ENCODE peak calls at places on chromosomes 7 and 10, in seven cellular contexts. A, C, W, I, E, O and H are unnamed samples.

GRCh38 chr10:133273534-133274143 is 3.0 kb downstream of the ADAM8 start:
- DNase-seq in A (no peak), C (no peak), W (no peak), I (no peak), E (no peak), O (no peak), H (no peak)

GRCh38 chr7:114459574-114459973 is 45.0 kb downstream of the FOXP2 start:
- DNase-seq in A (no peak), C (no peak), W (no peak), I (no peak), E (no peak), O (no peak), H (no peak)

GRCh38 chr10:117896517-117896916 is 150.2 kb downstream of the RAB11FIP2 start:
- DNase-seq in A (no peak), C (no peak), W (no peak), I (no peak), E (no peak), O (no peak), H (no peak)

GRCh38 chr7:100719523-100720319 is 547 bp upstream of the EPO start:
- DNase-seq in A (peak), C (no peak), W (no peak), I (no peak), E (peak), O (no peak), H (no peak)

GRCh38 chr10:110568055-110568735 is 700 bp downstream of the SMC3 start:
- DNase-seq in A (no peak), C (no peak), W (no peak), I (peak), E (peak), O (peak), H (peak)

GRCh38 chr10:51523440-51523839 is 176.0 kb downstream of the CSTF2T start:
- DNase-seq in A (no peak), C (no peak), W (no peak), I (no peak), E (no peak), O (no peak), H (no peak)

GRCh38 chr10:97788552-97789442 is 17.0 kb upstream of the SFRP5 start:
- DNase-seq in A (no peak), C (no peak), W (no peak), I (no peak), E (no peak), O (no peak), H (no peak)

GRCh38 chr7:137544450-137545058 is 201.0 kb upstream of the PTN start:
- DNase-seq in A (peak), C (no peak), W (no peak), I (no peak), E (peak), O (no peak), H (no peak)

GRCh38 chr7:15104411-15105092 is 202.0 kb upstream of the DGKB start:
- DNase-seq in A (no peak), C (no peak), W (no peak), I (no peak), E (no peak), O (no peak), H (no peak)

GRCh38 chr10:32131388-32131787 is 75.2 kb upstream of the KIF5B start:
- DNase-seq in A (no peak), C (no peak), W (no peak), I (no peak), E (no peak), O (no peak), H (no peak)

GRCh38 chr10:117578999-117579590 is 36.5 kb downstream of the EMX2 start:
- DNase-seq in A (no peak), C (no peak), W (no peak), I (no peak), E (no peak), O (no peak), H (no peak)

GRCh38 chr10:1050555-1050954 is 1.6 kb upstream of the IDI1 start:
- DNase-seq in A (no peak), C (no peak), W (no peak), I (no peak), E (no peak), O (peak), H (no peak)

GRCh38 chr10:121766426-121766825 is 161.4 kb downstream of the ATE1 start:
- DNase-seq in A (no peak), C (no peak), W (no peak), I (no peak), E (no peak), O (no peak), H (no peak)

GRCh38 chr7:108261560-108262255 is 131.5 kb upstream of the LAMB4 start:
- DNase-seq in A (no peak), C (no peak), W (no peak), I (no peak), E (no peak), O (no peak), H (no peak)

GRCh38 chr10:37826806-37827205 is 30.6 kb downstream of the ZNF248 start:
- DNase-seq in A (no peak), C (no peak), W (no peak), I (no peak), E (no peak), O (no peak), H (no peak)